ENCODE peak calls at places on chromosome 14, in six cellular contexts. S, C, E, L, T and U are unnamed samples.

GRCh38 chr14:65237956-65238355 is 135.6 kb upstream of the MAX start:
- DNase-seq in E (no peak), S (peak; percentile 39), T (no peak), L (no peak), C (no peak), U (no peak)

GRCh38 chr14:31357279-31357678 is 63.1 kb downstream of the HEATR5A start:
- DNase-seq in L (no peak), S (no peak), T (no peak), E (no peak), C (no peak), U (peak; percentile 31)

GRCh38 chr14:56933446-56933845 is 123.2 kb upstream of the OTX2 start:
- DNase-seq in T (no peak), L (no peak), S (no peak), C (no peak), E (no peak), U (no peak)

GRCh38 chr14:92670967-92671366 is 77.5 kb downstream of the LGMN start:
- DNase-seq in C (no peak), T (no peak), E (no peak), S (no peak), L (no peak), U (peak; percentile 52)

GRCh38 chr14:22651586-22651985 is 7.4 kb upstream of the OR6J1 start:
- DNase-seq in C (no peak), E (no peak), T (no peak), S (no peak), L (no peak), U (no peak)

GRCh38 chr14:85057266-85057665 is 472.7 kb upstream of the FLRT2 start:
- DNase-seq in S (no peak), E (no peak), L (no peak), T (no peak), C (no peak), U (no peak)

GRCh38 chr14:55152052-55152753 is 23.2 kb downstream of the LGALS3 start:
- DNase-seq in C (no peak), S (peak; percentile 60), E (no peak), L (no peak), T (no peak), U (peak; percentile 81)

GRCh38 chr14:54659365-54659764 is 92.4 kb downstream of the SAMD4A start:
- DNase-seq in T (no peak), L (no peak), C (no peak), E (no peak), S (no peak), U (no peak)

GRCh38 chr14:101072531-101072930 is 169.0 kb upstream of the RTL1 start:
- DNase-seq in S (peak; percentile 16), E (no peak), T (peak; percentile 45), L (no peak), C (peak; percentile 41), U (peak; percentile 30)

GRCh38 chr14:53894456-53894855 is 62.2 kb downstream of the BMP4 start:
- DNase-seq in C (no peak), L (no peak), T (no peak), S (peak; percentile 76), E (no peak), U (peak; percentile 79)

GRCh38 chr14:76964695-76965094 is 63.8 kb downstream of the IRF2BPL start:
- DNase-seq in S (no peak), C (no peak), T (no peak), L (no peak), E (no peak), U (no peak)

GRCh38 chr14:30928462-30928861 is 54.1 kb downstream of the COCH start:
- DNase-seq in L (no peak), T (no peak), C (no peak), E (no peak), S (no peak), U (no peak)

GRCh38 chr14:90201344-90201743 is 55.0 kb upstream of the PSMC1 start:
- DNase-seq in L (no peak), T (no peak), S (no peak), E (no peak), C (no peak), U (no peak)

GRCh38 chr14:91048256-91048655 is 12.2 kb downstream of the RPS6KA5 start:
- DNase-seq in S (no peak), L (no peak), E (no peak), T (no peak), C (no peak), U (no peak)

GRCh38 chr14:99247091-99247729 is 24.8 kb downstream of the BCL11B start:
- DNase-seq in C (no peak), T (no peak), E (no peak), S (no peak), L (no peak), U (no peak)

GRCh38 chr14:93369393-93370266 is 22.6 kb downstream of the COX8C start:
- DNase-seq in L (no peak), T (no peak), C (no peak), S (no peak), E (no peak), U (no peak)

GRCh38 chr14:28661171-28661772 is 105.3 kb upstream of the FOXG1 start:
- DNase-seq in C (peak; percentile 49), T (peak; percentile 53), L (no peak), S (peak; percentile 48), E (peak; percentile 3), U (peak; percentile 28)

DNA sequence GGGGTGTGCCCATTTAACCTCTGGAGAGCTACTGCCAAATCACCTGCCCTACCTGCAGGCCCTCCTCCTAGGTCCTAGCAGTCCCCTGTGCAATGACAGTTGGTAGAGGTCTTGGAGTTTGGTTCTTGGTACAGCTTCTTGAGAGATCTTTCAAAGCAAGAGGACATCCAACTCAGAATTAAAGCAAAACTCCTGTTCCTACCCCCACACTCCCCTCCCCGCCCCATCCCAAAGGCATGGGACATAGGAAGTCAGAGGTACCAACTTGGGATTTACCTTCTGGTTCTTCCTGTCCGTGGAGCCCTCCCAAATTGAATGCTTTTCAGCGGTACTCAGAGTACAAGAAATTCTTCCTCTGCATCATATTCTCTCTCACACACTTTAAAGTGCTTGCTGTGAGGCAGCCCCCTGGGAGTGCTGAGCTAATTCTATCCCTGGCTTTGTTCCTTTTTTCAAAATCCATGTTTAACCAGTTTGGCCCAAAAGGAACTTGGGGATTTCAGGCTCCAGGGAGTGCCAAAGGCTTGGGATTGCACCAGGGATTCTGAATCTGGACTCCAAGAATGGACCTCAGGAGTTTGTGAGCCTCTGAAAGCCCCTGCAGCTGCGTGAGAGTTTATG is 40.8 kb downstream of the GALNT16 start:
- DNase-seq in T (peak; percentile 35), C (no peak), S (no peak), E (no peak), L (no peak), U (no peak)
- H3K4me2 ChIP-seq in T (no peak overlapping the region), C (no peak overlapping the region), S (no peak overlapping the region), E (no peak overlapping the region), L (no peak overlapping the region), U (no peak overlapping the region)

GRCh38 chr14:35810963-35811362 is 1.9 kb upstream of the RALGAPA1 start:
- DNase-seq in E (no peak), T (no peak), S (no peak), L (no peak), C (no peak), U (no peak)
- H3K14ac ChIP-seq in E (no peak overlapping the region), T (no peak overlapping the region), S (no peak overlapping the region), L (no peak overlapping the region), C (no peak overlapping the region), U (no peak overlapping the region)

DNA sequence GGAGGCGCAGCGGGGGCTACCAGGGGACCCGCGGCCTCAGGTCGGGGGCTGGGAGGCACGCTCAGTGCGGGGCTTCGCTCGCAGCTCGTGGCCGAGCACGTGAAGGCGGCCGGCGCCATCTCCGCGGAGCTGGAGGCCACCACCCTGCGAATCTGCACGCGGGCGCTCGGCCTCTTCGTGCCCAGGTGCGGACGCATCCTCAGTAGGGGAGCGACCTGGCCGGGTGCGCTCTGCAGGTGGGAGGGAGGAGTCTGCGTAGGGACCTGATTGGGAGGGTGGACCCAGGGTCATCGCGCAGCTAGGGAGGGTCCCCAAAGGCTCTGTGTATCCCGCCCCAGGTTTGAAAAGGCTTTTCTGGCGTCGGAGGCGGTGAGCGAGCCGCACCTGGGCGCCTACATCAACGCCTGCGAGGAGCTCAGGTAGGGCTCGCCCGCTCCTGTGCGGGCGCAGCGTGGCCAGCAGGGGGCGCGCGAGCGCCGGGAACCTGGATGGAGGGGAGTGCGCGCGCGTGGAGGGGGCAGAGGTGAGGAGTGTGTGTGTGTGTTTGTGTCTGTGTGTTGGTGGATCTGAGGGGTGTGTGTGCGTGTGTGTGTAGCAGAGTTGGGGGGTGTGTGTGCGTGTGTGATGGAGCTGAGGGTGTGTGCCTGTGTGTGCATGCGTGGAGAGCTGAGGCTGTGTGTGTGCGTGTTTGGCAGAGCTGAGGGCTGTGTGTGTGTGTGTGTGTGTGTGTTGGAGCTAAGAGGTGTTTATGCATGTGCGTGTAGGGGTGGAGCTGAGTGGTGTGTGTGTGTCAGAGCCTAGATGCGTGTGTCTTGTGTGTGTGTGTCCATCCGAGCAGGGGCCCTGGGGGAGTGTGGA is 10.4 kb downstream of the EXOC3L4 start:
- DNase-seq in E (peak; percentile 68), S (peak; percentile 74), C (peak; percentile 81), T (peak; percentile 93), L (no peak), U (peak; percentile 50)
- H3K4me2 ChIP-seq in E (peak overlapping the region; percentile 38), S (no peak overlapping the region), C (no peak overlapping the region), T (peak overlapping the region; percentile 8), L (peak overlapping the region; percentile 48), U (no peak overlapping the region)

GRCh38 chr14:51619551-51619950 is 32.2 kb upstream of the FRMD6 start:
- DNase-seq in C (no peak), T (no peak), L (no peak), E (no peak), S (no peak), U (peak; percentile 73)

GRCh38 chr14:51621654-51622053 is 30.1 kb upstream of the FRMD6 start:
- DNase-seq in S (no peak), C (no peak), E (no peak), T (no peak), L (no peak), U (no peak)

GRCh38 chr14:51622376-51622775 is 29.3 kb upstream of the FRMD6 start:
- DNase-seq in E (no peak), S (no peak), L (no peak), C (no peak), T (no peak), U (no peak)

GRCh38 chr14:51616724-51617409 is 34.8 kb upstream of the FRMD6 start:
- DNase-seq in S (peak; percentile 83), L (no peak), C (no peak), T (no peak), E (no peak), U (peak; percentile 94)

DNA sequence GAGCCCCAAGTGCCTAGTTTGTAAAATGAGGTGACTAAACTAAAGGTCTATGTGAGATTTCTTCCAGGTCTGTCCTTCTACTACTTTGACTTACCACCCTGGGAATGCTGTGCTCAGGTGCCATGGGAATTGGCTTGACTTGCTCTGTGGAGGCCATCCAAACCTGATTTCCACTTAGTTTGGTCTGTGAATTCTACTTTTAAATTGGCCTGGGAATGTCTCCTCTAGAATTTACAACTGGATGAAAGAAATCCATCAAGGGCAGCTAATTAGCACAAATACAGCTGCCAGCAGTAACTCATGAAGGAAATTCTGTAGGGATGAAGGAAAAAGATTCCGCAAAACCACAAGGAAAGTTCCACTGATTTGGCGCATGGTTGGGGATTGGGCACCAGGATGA is 31.7 kb upstream of the FRMD6 start:
- DNase-seq in C (no peak), T (no peak), E (no peak), L (no peak), S (no peak), U (no peak)
- H3K14ac ChIP-seq in C (no peak overlapping the region), T (no peak overlapping the region), E (no peak overlapping the region), L (no peak overlapping the region), S (no peak overlapping the region), U (peak overlapping the region; percentile 15)